ENCODE peak calls at places on chromosomes 5 and 9, in four cellular contexts. J, P, I and H are unnamed samples.

GRCh38 chr9:6433405-6433804 is 20.4 kb downstream of the UHRF2 start:
- DNase-seq in J (peak; percentile 76), P (no peak), I (no peak), H (no peak)

GRCh38 chr5:40547994-40548575 is 131.6 kb upstream of the PTGER4 start:
- DNase-seq in I (no peak), P (no peak), J (no peak), H (no peak)

GRCh38 chr9:83062653-83063527 is at the start of gene RASEF:
- DNase-seq in J (no peak), I (peak; percentile 74), P (peak; percentile 94), H (no peak)

GRCh38 chr9:18359335-18359734 is 114.6 kb upstream of the ADAMTSL1 start:
- DNase-seq in I (no peak), P (no peak), J (peak; percentile 83), H (no peak)

GRCh38 chr5:56951131-56951945 is 585 bp downstream of the MIER3 start:
- DNase-seq in J (no peak), P (peak; percentile 91), I (peak; percentile 86), H (no peak)

GRCh38 chr9:124327488-124327887 is 69.7 kb downstream of the NEK6 start:
- DNase-seq in J (no peak), I (no peak), P (no peak), H (no peak)

GRCh38 chr9:134052491-134052890 is 15.3 kb downstream of the BRD3 start:
- DNase-seq in I (peak; percentile 32), J (no peak), P (no peak), H (no peak)

GRCh38 chr9:124721109-124721850 is 49.8 kb downstream of the NR6A1 start:
- DNase-seq in I (no peak), P (no peak), J (peak; percentile 64), H (no peak)

GRCh38 chr5:89010512-89010911 is 127.5 kb upstream of the MEF2C start:
- DNase-seq in P (no peak), J (no peak), I (no peak), H (no peak)

GRCh38 chr5:100840769-100841168 is 62.3 kb downstream of the ST8SIA4 start:
- DNase-seq in J (no peak), P (no peak), I (no peak), H (no peak)

GRCh38 chr9:26301046-26301445 is 591.6 kb downstream of the CAAP1 start:
- DNase-seq in P (no peak), I (no peak), J (no peak), H (no peak)

GRCh38 chr5:56264417-56265025 is 31.4 kb upstream of the ANKRD55 start:
- DNase-seq in P (no peak), I (no peak), J (peak; percentile 54), H (no peak)

GRCh38 chr5:74993743-74994142 is 58.6 kb downstream of the GCNT4 start:
- DNase-seq in J (peak; percentile 11), I (no peak), P (no peak), H (no peak)

GRCh38 chr9:116234091-116234490 is 80.5 kb downstream of the PAPPA start:
- DNase-seq in I (no peak), P (no peak), J (peak; percentile 99), H (no peak)

GRCh38 chr5:74378464-74378863 is 262.1 kb downstream of the ENC1 start:
- DNase-seq in P (no peak), J (peak; percentile 60), I (no peak), H (no peak)

GRCh38 chr5:172107606-172108005 is 80.4 kb downstream of the STK10 start:
- DNase-seq in P (no peak), I (peak; percentile 48), J (peak; percentile 84), H (no peak)

GRCh38 chr5:129905467-129906176 is 1.4 kb downstream of the CHSY3 start:
- DNase-seq in I (no peak), P (no peak), J (peak; percentile 3), H (no peak)

GRCh38 chr9:93857528-93857927 is 97.6 kb downstream of the BARX1 start:
- DNase-seq in P (no peak), J (no peak), I (no peak), H (no peak)

GRCh38 chr9:93852728-93853127 is 102.4 kb downstream of the BARX1 start:
- DNase-seq in J (no peak), P (no peak), I (no peak), H (no peak)
- H3K4me1 ChIP-seq in J (no peaks in the 10 kb centered on the region), P (no peaks in the 10 kb centered on the region), I (no peaks in the 10 kb centered on the region), H (no peaks in the 10 kb centered on the region)

DNA sequence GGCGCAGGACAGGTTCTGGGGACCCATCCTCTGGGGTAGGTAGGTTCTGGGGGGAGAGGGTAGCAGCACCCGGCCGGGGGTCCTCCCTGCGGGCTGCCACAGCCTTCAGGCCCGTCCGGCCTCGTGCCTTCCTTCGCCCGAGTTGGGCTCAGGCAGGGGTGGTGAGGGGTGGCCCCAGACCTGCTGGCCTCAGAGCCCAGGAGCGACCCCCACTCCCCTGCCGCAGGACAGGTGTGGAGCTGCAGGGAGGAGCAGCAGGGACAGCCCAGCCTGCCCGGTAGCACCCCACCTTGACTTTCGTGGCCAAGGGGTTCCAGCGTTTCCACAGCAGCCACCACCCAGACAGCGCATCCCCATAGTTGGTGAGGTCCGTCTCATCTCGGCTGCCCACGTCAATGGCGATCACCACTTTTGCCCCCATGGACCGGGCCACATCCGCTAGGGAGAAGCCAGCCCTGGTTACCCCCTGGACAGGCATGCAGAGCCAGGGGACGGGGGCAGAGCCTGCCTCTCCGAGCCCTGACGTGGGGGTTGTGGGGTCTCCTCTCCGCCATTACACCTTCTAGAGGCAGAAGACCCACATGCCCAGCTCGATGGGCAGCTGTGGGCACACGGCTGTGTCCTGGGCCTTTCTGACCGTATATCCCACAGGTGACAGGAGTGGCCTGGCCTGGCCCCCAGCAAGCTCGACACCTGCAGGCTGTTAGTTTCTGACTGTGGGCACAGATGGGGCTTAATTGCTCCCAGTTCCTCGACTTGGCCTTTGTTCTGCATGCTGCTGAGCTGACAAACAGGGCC is 3.5 kb upstream of the NSMF start:
- DNase-seq in I (no peak), P (peak; percentile 59), J (no peak), H (no peak)
- H3K4me3 ChIP-seq in I (no peak overlapping the region), P (no peak overlapping the region), J (no peak overlapping the region), H (no peak overlapping the region)

DNA sequence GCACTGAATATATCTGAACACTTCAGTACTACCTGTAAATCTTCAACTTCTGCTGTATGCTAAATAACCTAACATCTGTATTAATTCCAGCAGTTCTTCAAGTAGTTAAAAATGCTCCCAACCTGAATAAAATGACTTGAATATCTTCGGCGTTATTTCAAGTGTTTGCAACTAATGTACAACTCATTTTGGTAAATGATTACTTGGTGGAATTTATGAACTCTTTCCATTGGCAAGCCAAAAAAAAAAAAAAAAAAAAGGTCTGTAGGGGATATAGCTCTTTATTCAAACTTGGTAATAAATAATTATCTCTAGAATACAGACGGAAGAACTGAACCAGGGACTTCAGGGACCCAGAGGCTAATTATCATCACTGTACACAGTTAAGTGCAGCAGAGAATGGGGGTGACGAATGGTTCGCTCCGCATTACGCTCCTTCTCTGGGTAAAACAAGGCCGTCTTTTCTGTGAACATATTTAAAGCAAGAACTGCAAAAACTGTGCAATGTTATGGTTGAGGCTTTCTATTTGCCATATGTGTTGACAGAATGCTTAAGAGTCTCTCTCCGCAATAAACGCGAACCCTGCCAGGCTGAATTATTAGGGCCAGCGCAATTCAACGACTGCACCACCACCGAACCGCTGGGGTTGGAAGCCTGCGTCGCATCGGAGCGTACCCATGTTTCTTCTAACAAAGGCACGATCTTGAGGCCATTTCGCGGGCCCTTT is 1.8 kb upstream of the ERBIN start:
- DNase-seq in J (no peak), I (no peak), P (no peak), H (no peak)
- TF ChIP-seq POLR2A in J (no peak), I (no peak), P (no peak), H (no peak)

GRCh38 chr9:101323129-101323528 is 61.7 kb downstream of the BAAT start:
- DNase-seq in J (no peak), P (no peak), I (no peak), H (no peak)
- H3K4me1 ChIP-seq in J (no peaks in the 10 kb centered on the region), P (no peaks in the 10 kb centered on the region), I (no peaks in the 10 kb centered on the region), H (no peaks in the 10 kb centered on the region)

DNA sequence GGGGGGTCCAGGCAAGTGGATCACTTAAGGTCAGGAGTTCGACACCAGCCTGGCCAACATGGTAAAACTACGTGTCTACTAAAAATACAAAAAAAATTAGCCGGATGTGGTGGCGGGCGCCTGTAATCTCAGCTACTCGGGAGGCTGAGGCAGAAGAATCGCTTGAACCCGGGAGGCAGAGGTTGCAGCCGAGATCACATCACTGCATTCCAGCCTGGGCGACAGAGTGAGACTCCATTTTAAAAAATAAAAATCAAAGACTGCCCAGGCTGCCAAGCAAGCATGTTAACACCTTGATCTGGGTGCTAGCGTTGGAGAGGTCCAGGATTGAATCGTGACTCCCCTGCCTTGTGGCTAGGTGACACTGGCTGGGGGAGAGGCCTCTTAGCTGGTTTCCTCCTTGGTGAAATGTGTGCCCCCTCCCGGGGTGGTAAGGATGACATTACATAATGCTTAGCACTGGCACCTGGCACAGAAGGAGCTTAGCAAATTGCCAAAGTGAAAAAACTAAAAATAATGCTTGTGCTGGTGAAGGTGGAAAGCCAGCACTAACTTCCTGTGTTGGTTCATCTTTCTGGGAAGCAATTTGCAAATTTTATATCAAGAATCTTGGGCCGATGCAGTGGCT is 2.2 kb upstream of the CIZ1 start:
- DNase-seq in I (no peak), P (no peak), J (no peak), H (no peak)
- H3K4me3 ChIP-seq in I (no peak overlapping the region), P (no peak overlapping the region), J (no peak overlapping the region), H (no peak overlapping the region)

DNA sequence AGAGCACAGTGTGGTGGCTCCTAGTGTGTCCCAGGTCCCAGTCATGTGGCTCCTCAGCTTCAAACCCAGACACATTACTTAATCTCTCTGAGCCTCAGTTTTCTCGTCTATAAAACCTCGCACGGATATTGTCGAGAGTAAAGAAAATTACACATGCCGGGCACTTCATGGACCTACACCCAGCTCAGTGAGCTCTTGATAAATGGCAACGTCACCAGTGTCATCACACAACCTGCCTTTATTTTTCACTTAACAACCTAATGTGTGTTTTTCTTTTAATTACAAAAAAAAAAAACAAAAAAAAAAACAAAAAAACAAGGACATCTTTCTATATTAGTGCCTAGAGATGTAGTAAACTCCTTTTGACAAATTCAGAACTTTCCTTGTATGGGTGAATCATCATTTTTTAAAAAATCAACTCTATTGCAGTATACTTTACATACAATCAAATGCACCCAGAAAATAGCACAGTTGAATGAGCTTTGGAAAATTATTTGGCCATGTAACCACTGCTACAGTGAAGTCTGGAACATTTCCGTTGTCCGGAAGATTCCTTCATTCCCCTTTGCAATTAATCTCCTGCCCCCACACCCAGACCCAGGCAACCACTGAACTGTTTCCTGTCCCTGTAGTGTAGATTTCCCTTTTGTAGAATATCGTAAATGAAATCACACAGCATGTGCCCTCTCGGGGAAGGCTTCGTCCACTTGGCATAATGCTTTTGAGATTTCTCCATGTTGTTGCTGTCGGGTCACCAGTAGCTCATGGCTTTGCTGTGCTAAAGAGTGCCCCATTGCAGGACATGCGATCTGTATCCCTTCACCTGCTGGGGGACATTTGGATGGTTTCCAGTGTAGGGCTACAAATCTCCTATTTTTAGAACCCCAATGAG is 100.4 kb upstream of the LARP1 start:
- DNase-seq in I (no peak), P (no peak), J (no peak), H (no peak)
- TF ChIP-seq POLR2A in I (no peak), P (no peak), J (no peak), H (no peak)

GRCh38 chr9:127829205-127829935 is 25.1 kb downstream of the ENG start:
- DNase-seq in P (no peak), I (no peak), J (no peak), H (no peak)

GRCh38 chr9:127832248-127832647 is 22.2 kb downstream of the ENG start:
- DNase-seq in I (no peak), J (no peak), P (no peak), H (no peak)

GRCh38 chr9:127837346-127837745 is 17.1 kb downstream of the ENG start:
- DNase-seq in J (no peak), I (no peak), P (no peak), H (no peak)

GRCh38 chr9:127835930-127836586 is 18.4 kb downstream of the ENG start:
- DNase-seq in J (peak; percentile 81), I (no peak), P (peak; percentile 86), H (no peak)

GRCh38 chr9:127833555-127833954 is 20.9 kb downstream of the ENG start:
- DNase-seq in P (no peak), J (peak; percentile 55), I (no peak), H (no peak)
- H3K4me1 ChIP-seq in P (peaks cover 72% of the 10 kb centered on the region), J (peaks cover 37% of the 10 kb centered on the region), I (peaks cover 100% of the 10 kb centered on the region), H (peaks cover 30% of the 10 kb centered on the region)